ENCODE peak calls at places on chromosomes 2 and 18, in four cellular contexts. A is RKO, Q is GM18507, E is T-helper 2 cell. D is an unnamed sample.

GRCh38 chr2:199128476-199129214 is 329.1 kb downstream of the SATB2 start:
- DNase-seq in Q (no peak), A (no peak), E (no peak), D (no peak)

GRCh38 chr2:179842498-179843153 is 18.8 kb downstream of the ZNF385B start:
- DNase-seq in E (no peak), A (peak; percentile 4), Q (no peak), D (no peak)

GRCh38 chr18:13605901-13606300 is 120.5 kb downstream of the FAM210A start:
- DNase-seq in E (no peak), Q (no peak), A (no peak), D (no peak)

GRCh38 chr18:48781041-48781989 is 169.4 kb downstream of the SMAD7 start:
- DNase-seq in E (no peak), A (no peak), Q (no peak), D (no peak)

GRCh38 chr2:113178069-113178468 is 4.3 kb downstream of the PSD4 start:
- DNase-seq in A (no peak), Q (no peak), E (no peak), D (no peak)

GRCh38 chr18:76258209-76258608 is 236.8 kb downstream of the ZNF516 start:
- DNase-seq in A (peak; percentile 3), Q (no peak), E (no peak), D (no peak)

GRCh38 chr2:133951209-133951608 is 302.7 kb upstream of the MGAT5 start:
- DNase-seq in E (no peak), A (no peak), Q (no peak), D (no peak)

GRCh38 chr2:86037795-86038192 is 67.9 kb downstream of the POLR1A start:
- DNase-seq in A (no peak), E (no peak), Q (no peak), D (no peak)

GRCh38 chr2:84792856-84793522 is 87.9 kb downstream of the TRABD2A start:
- DNase-seq in E (no peak), Q (no peak), A (no peak), D (no peak)

GRCh38 chr18:47075098-47075883 is 39.9 kb upstream of the ELOA2 start:
- DNase-seq in E (no peak), A (no peak), Q (no peak), D (peak; percentile 51)

GRCh38 chr2:26606847-26607190 is 34.3 kb downstream of the CIB4 start:
- DNase-seq in A (no peak), E (no peak), Q (no peak), D (peak; percentile 75)

GRCh38 chr2:230668184-230668938 is 44.3 kb upstream of the CAB39 start:
- DNase-seq in A (no peak), Q (no peak), E (no peak), D (peak; percentile 51)

GRCh38 chr2:96964221-96964905 is 22.0 kb downstream of the FAM178B start:
- DNase-seq in E (no peak), A (no peak), Q (no peak), D (no peak)

GRCh38 chr2:197821550-197822218 is 17.3 kb downstream of the PLCL1 start:
- DNase-seq in A (no peak), Q (no peak), E (no peak), D (no peak)

GRCh38 chr18:51039138-51040112 is 9.4 kb downstream of the SMAD4 start:
- DNase-seq in Q (no peak), E (no peak), A (no peak), D (no peak)

GRCh38 chr2:99140056-99140859 is 1.2 kb upstream of the C2orf15 start:
- DNase-seq in E (no peak), Q (no peak), A (no peak), D (no peak)

GRCh38 chr2:109382236-109382930 is 231.4 kb downstream of the SEPTIN10 start:
- DNase-seq in E (no peak), Q (no peak), A (no peak), D (no peak)

GRCh38 chr2:172084734-172085459 is 410 bp upstream of the DLX1 start:
- DNase-seq in E (no peak), A (peak; percentile 92), Q (no peak), D (peak; percentile 93)

GRCh38 chr2:142965464-142965863 is 88.0 kb downstream of the KYNU start:
- DNase-seq in E (no peak), Q (no peak), A (no peak), D (no peak)

GRCh38 chr2:6196461-6196860 is 504.3 kb downstream of the SOX11 start:
- DNase-seq in Q (no peak), E (no peak), A (no peak), D (no peak)

GRCh38 chr2:204871246-204871953 is 326.1 kb downstream of the PARD3B start:
- DNase-seq in Q (no peak), A (peak; percentile 45), E (no peak), D (peak; percentile 12)

GRCh38 chr2:178865999-178866398 is 58.8 kb upstream of the TTN start:
- DNase-seq in Q (no peak), E (no peak), A (no peak), D (no peak)

GRCh38 chr2:45843136-45843535 is 191.7 kb downstream of the PRKCE start:
- DNase-seq in A (no peak), E (no peak), Q (no peak), D (no peak)

GRCh38 chr2:5766051-5766450 is 73.9 kb downstream of the SOX11 start:
- DNase-seq in E (no peak), A (no peak), Q (no peak), D (no peak)

GRCh38 chr2:128367601-128368359 is 49.1 kb upstream of the HS6ST1 start:
- DNase-seq in A (no peak), E (no peak), Q (no peak), D (no peak)

GRCh38 chr2:47323822-47324171 is 79.2 kb upstream of the MSH2 start:
- DNase-seq in Q (no peak), E (no peak), A (no peak), D (no peak)

GRCh38 chr18:45059695-45060094 is 379.0 kb downstream of the SETBP1 start:
- DNase-seq in Q (no peak), E (no peak), A (peak; percentile 69), D (peak; percentile 49)

GRCh38 chr18:5424903-5425302 is 118.9 kb downstream of the EPB41L3 start:
- DNase-seq in A (peak; percentile 50), E (no peak), Q (no peak), D (no peak)

GRCh38 chr2:85475801-85476610 is 57.5 kb downstream of the SH2D6 start:
- DNase-seq in A (no peak), E (no peak), Q (no peak), D (no peak)

GRCh38 chr18:27665264-27665799 is 480.2 kb upstream of the CHST9 start:
- DNase-seq in A (no peak), Q (no peak), E (no peak), D (no peak)

GRCh38 chr18:6876646-6877045 is 147.1 kb downstream of the ARHGAP28 start:
- DNase-seq in Q (no peak), A (no peak), E (no peak), D (no peak)

GRCh38 chr2:80073134-80073561 is 231.4 kb downstream of the LRRTM1 start:
- DNase-seq in Q (peak; percentile 1), E (no peak), A (peak; percentile 63), D (peak; percentile 56)

GRCh38 chr2:188378551-188378950 is 86.9 kb downstream of the GULP1 start:
- DNase-seq in Q (no peak), A (no peak), E (no peak), D (no peak)